ENCODE peak calls at places on chromosomes 7 and 10, in six cellular contexts. One of them, this sample, is unnamed.

GRCh38 chr7:153638821-153639435 is 413.3 kb upstream of the DPP6 start:
- DNase-seq in GM23248: no peak
- DNase-seq in stomach: no peak
- DNase-seq in cardiac muscle cell: no peak
- DNase-seq in body of pancreas: no peak
- DNase-seq in psoas muscle: no peak
- DNase-seq in this sample: no peak

GRCh38 chr7:14761506-14762296 is 140.8 kb downstream of the DGKB start:
- DNase-seq in GM23248: peak
- DNase-seq in stomach: no peak
- DNase-seq in cardiac muscle cell: peak
- DNase-seq in body of pancreas: peak
- DNase-seq in psoas muscle: peak
- DNase-seq in this sample: peak

GRCh38 chr7:28405662-28406061 is 6.7 kb upstream of the CREB5 start:
- DNase-seq in GM23248: peak
- DNase-seq in stomach: no peak
- DNase-seq in cardiac muscle cell: peak
- DNase-seq in body of pancreas: peak
- DNase-seq in psoas muscle: peak
- DNase-seq in this sample: peak

GRCh38 chr7:142797342-142797798 is 26.6 kb downstream of the PRSS2 start:
- DNase-seq in GM23248: no peak
- DNase-seq in stomach: no peak
- DNase-seq in cardiac muscle cell: no peak
- DNase-seq in body of pancreas: no peak
- DNase-seq in psoas muscle: no peak
- DNase-seq in this sample: no peak

GRCh38 chr10:97895084-97895483 is 45.4 kb downstream of the GOLGA7B start:
- DNase-seq in GM23248: no peak
- DNase-seq in stomach: no peak
- DNase-seq in cardiac muscle cell: no peak
- DNase-seq in body of pancreas: no peak
- DNase-seq in psoas muscle: no peak
- DNase-seq in this sample: no peak

GRCh38 chr10:6239213-6239991 is 36.7 kb downstream of the PFKFB3 start:
- DNase-seq in GM23248: peak
- DNase-seq in stomach: peak
- DNase-seq in cardiac muscle cell: peak
- DNase-seq in body of pancreas: peak
- DNase-seq in psoas muscle: no peak
- DNase-seq in this sample: peak

GRCh38 chr10:65570143-65571010 is 1355.5 kb upstream of the LRRTM3 start:
- DNase-seq in GM23248: no peak
- DNase-seq in stomach: peak
- DNase-seq in cardiac muscle cell: peak
- DNase-seq in body of pancreas: peak
- DNase-seq in psoas muscle: peak
- DNase-seq in this sample: peak

GRCh38 chr7:493661-494251 is 25.9 kb downstream of the PDGFA start:
- DNase-seq in GM23248: no peak
- DNase-seq in stomach: no peak
- DNase-seq in cardiac muscle cell: no peak
- DNase-seq in body of pancreas: peak
- DNase-seq in psoas muscle: peak
- DNase-seq in this sample: no peak

GRCh38 chr7:131330299-131330698 is 2.6 kb downstream of the MKLN1 start:
- DNase-seq in GM23248: peak
- DNase-seq in stomach: no peak
- DNase-seq in cardiac muscle cell: no peak
- DNase-seq in body of pancreas: no peak
- DNase-seq in psoas muscle: no peak
- DNase-seq in this sample: no peak
- H3K4me3 ChIP-seq in GM23248: peak
- H3K4me3 ChIP-seq in stomach: no peak
- H3K4me3 ChIP-seq in cardiac muscle cell: peak
- H3K4me3 ChIP-seq in body of pancreas: no peak
- H3K4me3 ChIP-seq in psoas muscle: peak
- H3K4me3 ChIP-seq in this sample: no peak

DNA sequence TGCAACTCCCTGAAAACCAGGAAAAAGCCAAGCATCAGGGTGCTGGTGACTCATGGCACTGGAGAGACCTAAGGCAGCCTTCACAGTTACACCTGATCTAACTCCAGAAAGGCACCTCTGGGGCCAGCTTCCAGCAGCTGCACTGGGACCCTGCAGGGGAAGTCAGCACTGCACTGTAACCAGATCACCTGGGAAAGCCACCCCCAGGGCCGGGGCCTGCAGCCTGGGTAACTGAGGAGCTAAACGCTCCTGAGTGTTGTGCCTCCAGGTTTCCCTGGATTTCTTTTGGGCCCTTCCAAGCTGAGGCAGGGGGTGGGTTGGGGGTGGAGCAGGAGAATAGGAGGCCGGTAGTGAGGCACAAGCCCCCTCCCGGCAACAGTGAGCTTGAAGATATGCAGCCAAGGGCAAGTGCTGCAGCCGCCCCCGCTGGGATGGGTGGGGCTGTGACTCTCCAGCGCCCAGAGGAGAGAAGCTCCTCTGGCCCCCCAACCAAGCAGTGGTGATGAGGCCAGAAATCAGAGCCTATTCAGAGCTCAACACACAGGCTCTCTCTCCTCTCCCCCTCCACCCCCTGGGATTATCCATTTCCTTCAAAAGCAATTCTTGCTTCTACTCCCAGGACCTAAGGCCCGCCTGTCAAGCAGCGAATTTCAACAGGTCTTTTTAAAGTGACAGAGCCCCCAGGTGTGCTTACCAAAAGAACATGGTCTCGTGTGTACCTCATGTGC is 2.6 kb downstream of the CXCL12 start:
- DNase-seq in GM23248: peak
- DNase-seq in stomach: peak
- DNase-seq in cardiac muscle cell: peak
- DNase-seq in body of pancreas: no peak
- DNase-seq in psoas muscle: no peak
- DNase-seq in this sample: peak
- H3K4me3 ChIP-seq in GM23248: peak
- H3K4me3 ChIP-seq in stomach: peak
- H3K4me3 ChIP-seq in cardiac muscle cell: peak
- H3K4me3 ChIP-seq in body of pancreas: peak
- H3K4me3 ChIP-seq in psoas muscle: peak
- H3K4me3 ChIP-seq in this sample: peak

DNA sequence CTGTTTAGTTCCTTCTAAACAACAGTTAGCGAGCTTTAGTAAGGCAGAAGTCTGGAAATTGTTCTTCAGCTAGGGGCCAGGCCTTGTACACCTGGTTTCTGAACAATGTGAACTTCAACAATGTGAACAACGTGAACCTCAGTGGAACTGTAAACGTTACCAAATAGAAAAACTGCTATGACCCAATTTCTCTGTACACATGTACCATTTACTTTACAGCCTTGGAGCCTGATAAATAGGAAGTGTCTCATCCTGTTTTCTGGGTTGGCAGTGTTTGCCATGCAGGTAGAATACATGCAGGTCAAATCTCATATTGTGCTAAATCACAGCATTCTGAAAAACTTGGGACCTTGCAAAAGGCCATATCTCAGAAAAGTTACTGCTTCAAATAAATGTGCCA is 1.6 kb downstream of the STEAP4 start:
- DNase-seq in GM23248: no peak
- DNase-seq in stomach: no peak
- DNase-seq in cardiac muscle cell: no peak
- DNase-seq in body of pancreas: no peak
- DNase-seq in psoas muscle: no peak
- DNase-seq in this sample: no peak
- H3K4me3 ChIP-seq in GM23248: no peak
- H3K4me3 ChIP-seq in stomach: peak
- H3K4me3 ChIP-seq in cardiac muscle cell: no peak
- H3K4me3 ChIP-seq in body of pancreas: no peak
- H3K4me3 ChIP-seq in psoas muscle: peak
- H3K4me3 ChIP-seq in this sample: no peak

GRCh38 chr10:36488579-36488978 is 636.8 kb upstream of the ANKRD30A start:
- DNase-seq in GM23248: no peak
- DNase-seq in stomach: no peak
- DNase-seq in cardiac muscle cell: no peak
- DNase-seq in body of pancreas: no peak
- DNase-seq in psoas muscle: no peak
- DNase-seq in this sample: no peak

GRCh38 chr10:36492590-36493510 is 632.5 kb upstream of the ANKRD30A start:
- DNase-seq in GM23248: peak
- DNase-seq in stomach: no peak
- DNase-seq in cardiac muscle cell: peak
- DNase-seq in body of pancreas: no peak
- DNase-seq in psoas muscle: no peak
- DNase-seq in this sample: peak

GRCh38 chr10:36489928-36490279 is 635.5 kb upstream of the ANKRD30A start:
- DNase-seq in GM23248: peak
- DNase-seq in stomach: no peak
- DNase-seq in cardiac muscle cell: peak
- DNase-seq in body of pancreas: no peak
- DNase-seq in psoas muscle: no peak
- DNase-seq in this sample: peak

GRCh38 chr10:36493511-36493880 is 631.9 kb upstream of the ANKRD30A start:
- DNase-seq in GM23248: peak
- DNase-seq in stomach: no peak
- DNase-seq in cardiac muscle cell: no peak
- DNase-seq in body of pancreas: no peak
- DNase-seq in psoas muscle: no peak
- DNase-seq in this sample: peak

GRCh38 chr10:36489181-36489927 is 636.0 kb upstream of the ANKRD30A start:
- DNase-seq in GM23248: no peak
- DNase-seq in stomach: no peak
- DNase-seq in cardiac muscle cell: peak
- DNase-seq in body of pancreas: no peak
- DNase-seq in psoas muscle: no peak
- DNase-seq in this sample: peak
- H3K4me3 ChIP-seq in GM23248: no peak
- H3K4me3 ChIP-seq in stomach: no peak
- H3K4me3 ChIP-seq in cardiac muscle cell: no peak
- H3K4me3 ChIP-seq in body of pancreas: no peak
- H3K4me3 ChIP-seq in psoas muscle: no peak
- H3K4me3 ChIP-seq in this sample: no peak

GRCh38 chr7:130906575-130906974 is 172.6 kb upstream of the KLF14 start:
- DNase-seq in GM23248: no peak
- DNase-seq in stomach: no peak
- DNase-seq in cardiac muscle cell: no peak
- DNase-seq in body of pancreas: no peak
- DNase-seq in psoas muscle: no peak
- DNase-seq in this sample: no peak
- H3K4me3 ChIP-seq in GM23248: peak
- H3K4me3 ChIP-seq in stomach: no peak
- H3K4me3 ChIP-seq in cardiac muscle cell: no peak
- H3K4me3 ChIP-seq in body of pancreas: no peak
- H3K4me3 ChIP-seq in psoas muscle: no peak
- H3K4me3 ChIP-seq in this sample: peak